ENCODE peak calls at places on chromosomes 3 and 15, in ten cellular contexts. One of them, this sample, is unnamed.

GRCh38 chr3:196988241-196989029 is 19.8 kb upstream of the PIGZ start:
- DNase-seq in HL-60: no peak
- DNase-seq in fibroblast of lung: no peak
- DNase-seq in MCF 10A: no peak
- DNase-seq in glutamatergic neuron: no peak
- DNase-seq in H9: peak; percentile 68
- DNase-seq in endodermal cell: peak; percentile 85
- DNase-seq in uterus: no peak
- DNase-seq in AG09309: no peak
- DNase-seq in Peyer's patch: peak; percentile 83
- DNase-seq in this sample: no peak

GRCh38 chr3:166706094-166706493 is 674.0 kb downstream of the ZBBX start:
- DNase-seq in Peyer's patch: no peak
- DNase-seq in HL-60: no peak
- DNase-seq in endodermal cell: no peak
- DNase-seq in fibroblast of lung: no peak
- DNase-seq in glutamatergic neuron: no peak
- DNase-seq in H9: no peak
- DNase-seq in AG09309: no peak
- DNase-seq in uterus: no peak
- DNase-seq in MCF 10A: no peak
- DNase-seq in this sample: no peak

GRCh38 chr3:13124631-13125030 is 51.4 kb upstream of the IQSEC1 start:
- DNase-seq in Peyer's patch: peak; percentile 15
- DNase-seq in endodermal cell: peak; percentile 20
- DNase-seq in fibroblast of lung: no peak
- DNase-seq in H9: no peak
- DNase-seq in uterus: no peak
- DNase-seq in MCF 10A: no peak
- DNase-seq in AG09309: no peak
- DNase-seq in HL-60: no peak
- DNase-seq in glutamatergic neuron: no peak
- DNase-seq in this sample: no peak

GRCh38 chr15:68599560-68600071 is 20.8 kb downstream of the CORO2B start:
- DNase-seq in endodermal cell: peak; percentile 85
- DNase-seq in fibroblast of lung: peak; percentile 82
- DNase-seq in HL-60: no peak
- DNase-seq in glutamatergic neuron: peak; percentile 87
- DNase-seq in H9: peak; percentile 89
- DNase-seq in AG09309: no peak
- DNase-seq in uterus: no peak
- DNase-seq in MCF 10A: no peak
- DNase-seq in Peyer's patch: peak; percentile 26
- DNase-seq in this sample: no peak

GRCh38 chr3:186425788-186426730 is 64.0 kb upstream of the DGKG start:
- DNase-seq in HL-60: peak; percentile 35
- DNase-seq in fibroblast of lung: peak; percentile 84
- DNase-seq in MCF 10A: peak; percentile 80
- DNase-seq in H9: no peak
- DNase-seq in glutamatergic neuron: no peak
- DNase-seq in endodermal cell: peak; percentile 67
- DNase-seq in AG09309: peak; percentile 82
- DNase-seq in uterus: no peak
- DNase-seq in Peyer's patch: no peak
- DNase-seq in this sample: peak; percentile 45

GRCh38 chr3:173275740-173276139 is 121.8 kb upstream of the NLGN1 start:
- DNase-seq in MCF 10A: peak; percentile 32
- DNase-seq in Peyer's patch: no peak
- DNase-seq in fibroblast of lung: no peak
- DNase-seq in glutamatergic neuron: no peak
- DNase-seq in H9: peak; percentile 44
- DNase-seq in endodermal cell: no peak
- DNase-seq in HL-60: peak; percentile 1
- DNase-seq in uterus: no peak
- DNase-seq in AG09309: no peak
- DNase-seq in this sample: no peak

GRCh38 chr3:43477600-43477999 is 144.2 kb downstream of the ANO10 start:
- DNase-seq in MCF 10A: no peak
- DNase-seq in fibroblast of lung: no peak
- DNase-seq in endodermal cell: no peak
- DNase-seq in glutamatergic neuron: no peak
- DNase-seq in uterus: no peak
- DNase-seq in HL-60: no peak
- DNase-seq in AG09309: no peak
- DNase-seq in Peyer's patch: no peak
- DNase-seq in H9: no peak
- DNase-seq in this sample: no peak

GRCh38 chr15:71044006-71044405 is 71.3 kb upstream of the THSD4 start:
- DNase-seq in fibroblast of lung: peak; percentile 79
- DNase-seq in AG09309: no peak
- DNase-seq in endodermal cell: no peak
- DNase-seq in uterus: no peak
- DNase-seq in HL-60: no peak
- DNase-seq in Peyer's patch: no peak
- DNase-seq in glutamatergic neuron: no peak
- DNase-seq in MCF 10A: peak; percentile 11
- DNase-seq in H9: no peak
- DNase-seq in this sample: peak; percentile 80

GRCh38 chr15:57914350-57915055 is 151.0 kb downstream of the ALDH1A2 start:
- DNase-seq in endodermal cell: no peak
- DNase-seq in H9: no peak
- DNase-seq in AG09309: no peak
- DNase-seq in HL-60: no peak
- DNase-seq in MCF 10A: no peak
- DNase-seq in uterus: no peak
- DNase-seq in fibroblast of lung: no peak
- DNase-seq in glutamatergic neuron: no peak
- DNase-seq in Peyer's patch: no peak
- DNase-seq in this sample: no peak

GRCh38 chr3:195580733-195581443 is 2.9 kb downstream of the APOD start:
- DNase-seq in fibroblast of lung: peak; percentile 18
- DNase-seq in Peyer's patch: no peak
- DNase-seq in H9: no peak
- DNase-seq in endodermal cell: no peak
- DNase-seq in glutamatergic neuron: no peak
- DNase-seq in MCF 10A: no peak
- DNase-seq in HL-60: no peak
- DNase-seq in AG09309: peak; percentile 38
- DNase-seq in uterus: no peak
- DNase-seq in this sample: peak; percentile 17

GRCh38 chr3:160401301-160402095 is 2.0 kb downstream of the SMC4 start:
- DNase-seq in fibroblast of lung: peak; percentile 87
- DNase-seq in Peyer's patch: no peak
- DNase-seq in H9: no peak
- DNase-seq in AG09309: peak; percentile 51
- DNase-seq in glutamatergic neuron: no peak
- DNase-seq in uterus: no peak
- DNase-seq in HL-60: no peak
- DNase-seq in endodermal cell: no peak
- DNase-seq in MCF 10A: peak; percentile 71
- DNase-seq in this sample: peak; percentile 70

GRCh38 chr3:23657647-23658046 is 148.1 kb upstream of the UBE2E1 start:
- DNase-seq in endodermal cell: no peak
- DNase-seq in AG09309: no peak
- DNase-seq in Peyer's patch: no peak
- DNase-seq in H9: no peak
- DNase-seq in fibroblast of lung: no peak
- DNase-seq in uterus: no peak
- DNase-seq in glutamatergic neuron: no peak
- DNase-seq in MCF 10A: no peak
- DNase-seq in HL-60: no peak
- DNase-seq in this sample: no peak
- TF ChIP-seq CTCF in endodermal cell: no peak
- TF ChIP-seq CTCF in AG09309: no peak
- TF ChIP-seq CTCF in Peyer's patch: no peak
- TF ChIP-seq CTCF in H9: no peak
- TF ChIP-seq CTCF in fibroblast of lung: no peak
- TF ChIP-seq CTCF in uterus: no peak
- TF ChIP-seq CTCF in glutamatergic neuron: no peak
- TF ChIP-seq CTCF in MCF 10A: no peak
- TF ChIP-seq CTCF in HL-60: no peak
- TF ChIP-seq CTCF in this sample: no peak

GRCh38 chr3:183178833-183179549 is 16.5 kb upstream of the LAMP3 start:
- DNase-seq in Peyer's patch: peak; percentile 60
- DNase-seq in glutamatergic neuron: peak; percentile 61
- DNase-seq in uterus: peak; percentile 35
- DNase-seq in AG09309: no peak
- DNase-seq in endodermal cell: peak; percentile 87
- DNase-seq in fibroblast of lung: peak; percentile 35
- DNase-seq in MCF 10A: peak; percentile 61
- DNase-seq in H9: peak; percentile 72
- DNase-seq in HL-60: no peak
- DNase-seq in this sample: peak; percentile 46
- TF ChIP-seq CTCF in Peyer's patch: no peak
- TF ChIP-seq CTCF in glutamatergic neuron: no peak
- TF ChIP-seq CTCF in uterus: no peak
- TF ChIP-seq CTCF in AG09309: no peak
- TF ChIP-seq CTCF in endodermal cell: peak; percentile 61
- TF ChIP-seq CTCF in fibroblast of lung: no peak
- TF ChIP-seq CTCF in MCF 10A: no peak
- TF ChIP-seq CTCF in H9: peak; percentile 52
- TF ChIP-seq CTCF in HL-60: no peak
- TF ChIP-seq CTCF in this sample: no peak

DNA sequence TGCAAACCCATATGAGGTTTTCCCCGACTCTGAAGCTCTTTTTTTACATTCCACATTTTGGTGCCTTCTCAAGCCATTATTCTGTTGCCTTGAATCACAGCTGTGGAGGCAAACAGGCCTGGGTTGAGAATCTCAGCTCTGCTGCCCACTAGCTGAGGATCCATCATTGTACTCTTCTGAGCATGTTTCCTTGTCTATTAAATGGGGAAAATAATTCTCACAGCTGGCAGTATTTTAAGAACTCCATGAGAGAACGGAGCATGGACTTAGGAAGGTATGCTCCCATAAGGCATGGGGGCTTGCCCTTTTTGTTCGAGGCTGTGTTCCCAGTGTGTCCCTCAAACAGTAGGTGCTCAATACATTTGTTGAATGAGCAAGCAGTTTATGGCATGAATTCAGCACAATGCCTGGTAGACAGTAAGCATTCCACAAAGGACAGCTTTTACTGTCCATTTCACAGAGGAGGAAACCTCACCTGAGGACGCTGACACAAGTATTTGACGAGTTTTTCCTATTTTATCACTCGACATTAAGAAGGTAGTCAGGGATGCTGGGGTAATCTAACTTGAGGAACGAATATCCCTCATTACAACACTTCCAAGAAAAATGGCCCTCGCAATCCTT is 2.2 kb upstream of the PTPRG start:
- DNase-seq in Peyer's patch: no peak
- DNase-seq in H9: no peak
- DNase-seq in HL-60: no peak
- DNase-seq in MCF 10A: no peak
- DNase-seq in endodermal cell: no peak
- DNase-seq in glutamatergic neuron: no peak
- DNase-seq in fibroblast of lung: no peak
- DNase-seq in AG09309: no peak
- DNase-seq in uterus: no peak
- DNase-seq in this sample: no peak
- TF ChIP-seq CTCF in Peyer's patch: peak; percentile 13
- TF ChIP-seq CTCF in H9: peak; percentile 28
- TF ChIP-seq CTCF in HL-60: no peak
- TF ChIP-seq CTCF in MCF 10A: no peak
- TF ChIP-seq CTCF in endodermal cell: peak; percentile 59
- TF ChIP-seq CTCF in glutamatergic neuron: no peak
- TF ChIP-seq CTCF in fibroblast of lung: peak; percentile 32
- TF ChIP-seq CTCF in AG09309: peak; percentile 47
- TF ChIP-seq CTCF in uterus: no peak
- TF ChIP-seq CTCF in this sample: no peak

DNA sequence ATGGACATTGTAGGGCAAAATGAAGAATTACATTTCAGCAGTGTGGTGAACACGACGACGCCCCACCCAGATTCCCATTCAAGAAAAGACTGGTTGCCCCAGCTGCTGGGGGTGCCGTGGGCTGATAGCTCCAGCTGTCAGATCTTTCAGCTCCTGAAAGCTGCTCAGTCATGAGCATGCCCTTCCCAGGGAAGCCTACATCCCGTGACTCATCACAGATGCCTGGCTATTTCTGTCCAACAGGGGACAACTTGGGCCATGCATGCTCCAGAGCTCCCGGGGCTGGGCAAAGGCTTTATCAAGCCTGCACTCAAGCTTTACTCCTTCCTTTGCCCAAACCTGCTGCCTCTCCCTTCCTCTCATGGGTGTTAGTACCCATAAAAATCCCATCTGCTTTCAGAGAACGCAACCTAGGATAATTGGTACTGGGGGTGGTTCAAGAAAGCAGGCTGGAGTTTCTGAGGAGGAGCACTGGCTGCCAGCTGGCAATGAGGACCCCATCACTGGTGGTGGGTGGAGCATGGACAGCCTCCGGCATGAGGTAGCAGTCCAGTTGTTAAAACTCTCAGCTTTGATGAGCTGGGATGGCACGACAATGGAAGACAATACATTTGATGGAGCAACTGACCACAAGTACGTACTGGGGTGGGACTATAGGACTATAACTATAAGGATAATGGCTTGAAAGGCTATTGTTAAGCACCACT is 16.4 kb upstream of the ST8SIA2 start:
- DNase-seq in glutamatergic neuron: no peak
- DNase-seq in AG09309: no peak
- DNase-seq in MCF 10A: peak; percentile 51
- DNase-seq in fibroblast of lung: peak; percentile 34
- DNase-seq in uterus: no peak
- DNase-seq in H9: no peak
- DNase-seq in Peyer's patch: no peak
- DNase-seq in HL-60: no peak
- DNase-seq in endodermal cell: peak; percentile 33
- DNase-seq in this sample: peak; percentile 60
- TF ChIP-seq CTCF in glutamatergic neuron: no peak
- TF ChIP-seq CTCF in AG09309: no peak
- TF ChIP-seq CTCF in MCF 10A: no peak
- TF ChIP-seq CTCF in fibroblast of lung: no peak
- TF ChIP-seq CTCF in uterus: no peak
- TF ChIP-seq CTCF in H9: no peak
- TF ChIP-seq CTCF in Peyer's patch: no peak
- TF ChIP-seq CTCF in HL-60: no peak
- TF ChIP-seq CTCF in endodermal cell: no peak
- TF ChIP-seq CTCF in this sample: no peak

DNA sequence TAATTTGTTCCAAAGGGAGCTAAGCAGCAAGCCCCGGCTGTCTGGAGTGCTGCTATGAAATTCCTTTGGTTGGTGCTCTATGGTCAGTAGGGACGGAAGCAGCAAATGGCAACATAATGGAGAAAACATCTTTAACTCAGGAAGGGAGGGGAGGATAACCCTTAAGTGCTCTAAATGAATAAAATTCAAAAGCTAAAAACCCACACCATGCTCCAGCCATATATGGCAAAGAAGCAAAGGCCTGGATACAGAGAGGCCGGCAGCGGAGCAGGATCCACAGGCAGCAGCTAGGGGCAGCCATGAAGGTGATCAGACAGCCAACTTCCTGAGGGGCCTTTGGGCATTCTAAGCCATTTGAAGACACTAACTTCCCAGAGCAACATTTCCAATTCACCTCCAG is 38.9 kb downstream of the IL17RD start:
- DNase-seq in AG09309: no peak
- DNase-seq in MCF 10A: no peak
- DNase-seq in endodermal cell: peak; percentile 87
- DNase-seq in fibroblast of lung: no peak
- DNase-seq in H9: peak; percentile 85
- DNase-seq in uterus: no peak
- DNase-seq in Peyer's patch: no peak
- DNase-seq in HL-60: no peak
- DNase-seq in glutamatergic neuron: no peak
- DNase-seq in this sample: no peak
- TF ChIP-seq CTCF in AG09309: no peak
- TF ChIP-seq CTCF in MCF 10A: no peak
- TF ChIP-seq CTCF in endodermal cell: peak; percentile 54
- TF ChIP-seq CTCF in fibroblast of lung: no peak
- TF ChIP-seq CTCF in H9: peak; percentile 39
- TF ChIP-seq CTCF in uterus: no peak
- TF ChIP-seq CTCF in Peyer's patch: no peak
- TF ChIP-seq CTCF in HL-60: no peak
- TF ChIP-seq CTCF in glutamatergic neuron: no peak
- TF ChIP-seq CTCF in this sample: no peak

GRCh38 chr15:62035256-62035908 is 24.9 kb downstream of the VPS13C start:
- DNase-seq in MCF 10A: peak; percentile 34
- DNase-seq in uterus: no peak
- DNase-seq in fibroblast of lung: peak; percentile 81
- DNase-seq in glutamatergic neuron: no peak
- DNase-seq in HL-60: no peak
- DNase-seq in H9: no peak
- DNase-seq in Peyer's patch: no peak
- DNase-seq in AG09309: peak; percentile 18
- DNase-seq in endodermal cell: no peak
- DNase-seq in this sample: peak; percentile 56
- TF ChIP-seq CTCF in MCF 10A: no peak
- TF ChIP-seq CTCF in uterus: no peak
- TF ChIP-seq CTCF in fibroblast of lung: no peak
- TF ChIP-seq CTCF in glutamatergic neuron: no peak
- TF ChIP-seq CTCF in HL-60: no peak
- TF ChIP-seq CTCF in H9: no peak
- TF ChIP-seq CTCF in Peyer's patch: no peak
- TF ChIP-seq CTCF in AG09309: no peak
- TF ChIP-seq CTCF in endodermal cell: no peak
- TF ChIP-seq CTCF in this sample: no peak